ENCODE peak calls at places on chromosome 10, in eight cellular contexts. Z is NCI-H1694 treated with DMSO at 0.1 percent for 48 hours, T is NCI-H1092 treated with DMSO at 0.1 percent for 48 hours, G is nephron progenitor cell, J is fibroblast of gingiva, V is astrocyte of the hippocampus, O is EL, B is NCI-H2227 treated with DMSO at 0.1 percent for 48 hours. A is an unnamed sample.

GRCh38 chr10:283140-283479 is 147.9 kb downstream of the ZMYND11 start:
- DNase-seq in Z (no peak), T (no peak), G (no peak), J (no peak), V (no peak), O (no peak), B (no peak), A (no peak)

GRCh38 chr10:43816351-43817321 is 168.0 kb upstream of the ZNF32 start:
- DNase-seq in Z (no peak), T (no peak), G (no peak), J (no peak), V (peak), O (peak), B (no peak), A (peak)

GRCh38 chr10:34413214-34413613 is 401.9 kb downstream of the PARD3 start:
- DNase-seq in Z (no peak), T (no peak), G (no peak), J (no peak), V (no peak), O (no peak), B (no peak), A (no peak)

GRCh38 chr10:22230331-22230833 is 12.6 kb upstream of the EBLN1 start:
- DNase-seq in Z (peak), T (peak), G (peak), J (peak), V (peak), O (peak), B (peak), A (no peak)

GRCh38 chr10:31808258-31809218 is 120.1 kb downstream of the ARHGAP12 start:
- DNase-seq in Z (peak), T (peak), G (peak), J (peak), V (peak), O (peak), B (peak), A (no peak)

GRCh38 chr10:94785211-94785610 is 22.7 kb downstream of the CYP2C19 start:
- DNase-seq in Z (no peak), T (no peak), G (no peak), J (no peak), V (no peak), O (peak), B (no peak), A (no peak)

GRCh38 chr10:3222068-3222467 is 49.5 kb upstream of the PITRM1 start:
- DNase-seq in Z (no peak), T (no peak), G (no peak), J (peak), V (no peak), O (no peak), B (no peak), A (no peak)

GRCh38 chr10:64023926-64024465 is 502.8 kb downstream of the REEP3 start:
- DNase-seq in Z (no peak), T (no peak), G (no peak), J (no peak), V (no peak), O (no peak), B (no peak), A (no peak)

GRCh38 chr10:93815304-93816091 is 57.8 kb downstream of the LGI1 start:
- DNase-seq in Z (peak), T (peak), G (peak), J (no peak), V (peak), O (peak), B (peak), A (no peak)

GRCh38 chr10:49131507-49132385 is 2.1 kb downstream of the FAM170B start:
- DNase-seq in Z (no peak), T (no peak), G (no peak), J (no peak), V (no peak), O (no peak), B (no peak), A (no peak)

GRCh38 chr10:54854389-54854788 is 53.4 kb upstream of the PCDH15 start:
- DNase-seq in Z (no peak), T (no peak), G (no peak), J (no peak), V (no peak), O (no peak), B (no peak), A (no peak)

GRCh38 chr10:49285232-49285631 is 13.7 kb upstream of the C10orf71 start:
- DNase-seq in Z (no peak), T (no peak), G (no peak), J (no peak), V (no peak), O (no peak), B (no peak), A (no peak)

A was measured in activated CD8-positive, alpha-beta memory T cell treated with anti-CD3 and anti-CD28 coated beads for 48 hours.